ENCODE peak calls at places on chromosomes 5 and 9, in four cellular contexts. E is sigmoid colon, S is right cardiac atrium, D is heart left ventricle. W is an unnamed sample.
A peak's percentile ranks its signal among the peaks of the same experiment; 100 is the strongest.

GRCh38 chr5:149429839-149430721 is 51.0 kb upstream of the IL17B start:
- DNase-seq in E (peak; percentile 89), S (peak; percentile 90), D (peak; percentile 86), W (peak; percentile 75)

GRCh38 chr9:119298076-119298853 is 71.0 kb downstream of the BRINP1 start:
- DNase-seq in E (no peak), S (no peak), D (no peak), W (no peak)

GRCh38 chr9:122477826-122478225 is at the start of gene OR1J1:
- DNase-seq in E (no peak), S (no peak), D (no peak), W (no peak)

GRCh38 chr5:10875201-10875768 is 114.3 kb upstream of the DAP start:
- DNase-seq in E (no peak), S (no peak), D (no peak), W (no peak)

GRCh38 chr5:76074487-76074886 is 8.7 kb upstream of the SV2C start:
- DNase-seq in E (no peak), S (no peak), D (no peak), W (no peak)

GRCh38 chr5:168585119-168585912 is 6.1 kb upstream of the PANK3 start:
- DNase-seq in E (no peak), S (no peak), D (no peak), W (no peak)

GRCh38 chr9:5671711-5672353 is 42.9 kb downstream of the RIC1 start:
- DNase-seq in E (no peak), S (no peak), D (no peak), W (no peak)

GRCh38 chr9:137411670-137412380 is 11.1 kb downstream of the EXD3 start:
- DNase-seq in E (peak; percentile 89), S (peak; percentile 91), D (peak; percentile 86), W (peak; percentile 78)

GRCh38 chr9:16057541-16057940 is 504.7 kb downstream of the CCDC171 start:
- DNase-seq in E (no peak), S (no peak), D (no peak), W (no peak)

GRCh38 chr5:65032250-65032649 is 263.5 kb downstream of the CWC27 start:
- DNase-seq in E (no peak), S (no peak), D (peak; percentile 34), W (no peak)

GRCh38 chr5:102547161-102547560 is 48.4 kb upstream of the SLCO6A1 start:
- DNase-seq in E (no peak), S (no peak), D (no peak), W (no peak)

GRCh38 chr5:91288117-91288516 is 95.0 kb downstream of the ARRDC3 start:
- DNase-seq in E (no peak), S (no peak), D (no peak), W (peak; percentile 17)

GRCh38 chr5:122756263-122756911 is 18.5 kb upstream of the SNX2 start:
- DNase-seq in E (no peak), S (no peak), D (no peak), W (no peak)

GRCh38 chr9:110143969-110144545 is 63.9 kb downstream of the C9orf152 start:
- DNase-seq in E (no peak), S (no peak), D (no peak), W (no peak)

GRCh38 chr5:86613459-86613858 is 4.3 kb upstream of the COX7C start:
- DNase-seq in E (no peak), S (no peak), D (no peak), W (no peak)

GRCh38 chr5:179342577-179342976 is 2.7 kb downstream of the ADAMTS2 start:
- DNase-seq in E (no peak), S (peak; percentile 75), D (no peak), W (no peak)

GRCh38 chr5:82570-82969 is 9.4 kb upstream of the PLEKHG4B start:
- DNase-seq in E (no peak), S (no peak), D (no peak), W (no peak)

GRCh38 chr5:15993334-15993733 is 186.3 kb downstream of the MARCHF11 start:
- DNase-seq in E (no peak), S (no peak), D (no peak), W (no peak)

GRCh38 chr9:130185494-130186005 is 13.3 kb downstream of the NCS1 start:
- DNase-seq in E (no peak), S (peak; percentile 30), D (no peak), W (no peak)

GRCh38 chr5:25516136-25516535 is 871.4 kb upstream of the CDH10 start:
- DNase-seq in E (no peak), S (no peak), D (no peak), W (no peak)

GRCh38 chr9:122442568-122442967 is 35.2 kb downstream of the OR1J1 start:
- DNase-seq in E (no peak), S (no peak), D (no peak), W (no peak)

GRCh38 chr9:112755059-112755458 is 4.5 kb downstream of the SNX30 start:
- DNase-seq in E (no peak), S (no peak), D (no peak), W (no peak)

GRCh38 chr5:24923400-24923799 is 278.6 kb upstream of the CDH10 start:
- DNase-seq in E (no peak), S (no peak), D (no peak), W (no peak)

DNA sequence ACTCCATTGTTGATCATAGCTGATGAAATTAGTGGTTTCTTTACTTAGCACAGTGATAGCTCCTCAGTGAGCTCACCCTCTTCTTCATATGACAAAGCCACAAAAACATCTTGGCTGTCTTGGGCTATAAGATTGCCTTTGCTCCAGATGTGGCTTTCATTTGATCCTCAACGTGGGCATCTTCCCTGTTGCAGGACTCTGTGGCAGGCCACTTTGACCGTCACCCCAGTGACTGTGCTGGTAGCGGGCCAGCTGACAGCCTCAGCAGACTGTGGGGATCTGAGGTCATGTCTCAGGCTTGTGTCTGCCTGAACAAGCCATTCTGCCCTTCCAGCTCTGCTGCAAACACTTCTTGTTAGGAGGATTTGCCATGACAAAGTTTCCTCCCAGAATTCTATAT is 422.2 kb downstream of the NR2F1-AS1 start:
- DNase-seq in E (no peak), S (peak; percentile 52), D (peak; percentile 24), W (no peak)
- H3K27ac ChIP-seq in E (no peak overlapping the region), S (no peak overlapping the region), D (no peak overlapping the region), W (no peak overlapping the region)

DNA sequence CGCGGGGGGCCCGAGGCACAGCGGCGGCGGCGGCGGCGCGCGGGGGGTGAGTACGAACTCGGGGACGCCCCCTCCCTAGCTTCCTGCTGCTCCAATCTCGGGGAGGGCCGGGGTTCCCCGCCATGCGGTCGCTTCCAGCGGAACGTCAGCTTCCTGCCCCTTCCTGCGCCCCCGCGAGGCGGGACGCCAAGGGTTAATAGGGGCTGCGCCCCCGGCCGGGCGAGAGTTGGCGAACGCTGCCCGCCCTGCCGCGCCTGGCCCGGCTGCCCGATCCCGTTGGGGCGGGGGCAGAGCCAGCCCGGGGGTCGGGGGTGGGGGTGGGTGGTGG is 594 bp downstream of the COL27A1 start:
- DNase-seq in E (no peak), S (peak; percentile 68), D (no peak), W (no peak)
- H3K4me3 ChIP-seq in E (peak overlapping the region; percentile 73), S (peak overlapping the region; percentile 89), D (peak overlapping the region; percentile 69), W (peak overlapping the region; percentile 64)

GRCh38 chr9:128902351-128903078 is 18.3 kb upstream of the PHYHD1 start:
- DNase-seq in E (no peak), S (peak; percentile 81), D (peak; percentile 76), W (peak; percentile 64)
- H3K27ac ChIP-seq in E (peak overlapping the region; percentile 34), S (peak overlapping the region; percentile 26), D (peak overlapping the region; percentile 57), W (peak overlapping the region; percentile 74)

GRCh38 chr9:136019681-136020060 is 58.5 kb upstream of the UBAC1 start:
- DNase-seq in E (peak; percentile 58), S (no peak), D (no peak), W (no peak)
- H3K4me3 ChIP-seq in E (no peak overlapping the region), S (no peak overlapping the region), D (no peak overlapping the region), W (no peak overlapping the region)

GRCh38 chr9:33442125-33442524 is 5.3 kb downstream of the AQP3 start:
- DNase-seq in E (no peak), S (no peak), D (no peak), W (no peak)

GRCh38 chr9:33445389-33445881 is 2.0 kb downstream of the AQP3 start:
- DNase-seq in E (no peak), S (peak; percentile 61), D (no peak), W (no peak)

GRCh38 chr9:33443504-33444154 is 3.8 kb downstream of the AQP3 start:
- DNase-seq in E (no peak), S (no peak), D (no peak), W (no peak)

GRCh38 chr9:33440609-33441008 is 6.8 kb downstream of the AQP3 start:
- DNase-seq in E (no peak), S (no peak), D (no peak), W (no peak)

GRCh38 chr9:33443047-33443446 is 4.3 kb downstream of the AQP3 start:
- DNase-seq in E (no peak), S (no peak), D (no peak), W (no peak)
- H3K27ac ChIP-seq in E (no peak overlapping the region), S (no peak overlapping the region), D (no peak overlapping the region), W (no peak overlapping the region)

GRCh38 chr5:139904566-139905400 is 109.2 kb downstream of the PSD2 start:
- DNase-seq in E (peak; percentile 61), S (no peak), D (no peak), W (no peak)
- H3K4me3 ChIP-seq in E (peak overlapping the region; percentile 59), S (peak overlapping the region; percentile 52), D (peak overlapping the region; percentile 62), W (peak overlapping the region; percentile 61)

DNA sequence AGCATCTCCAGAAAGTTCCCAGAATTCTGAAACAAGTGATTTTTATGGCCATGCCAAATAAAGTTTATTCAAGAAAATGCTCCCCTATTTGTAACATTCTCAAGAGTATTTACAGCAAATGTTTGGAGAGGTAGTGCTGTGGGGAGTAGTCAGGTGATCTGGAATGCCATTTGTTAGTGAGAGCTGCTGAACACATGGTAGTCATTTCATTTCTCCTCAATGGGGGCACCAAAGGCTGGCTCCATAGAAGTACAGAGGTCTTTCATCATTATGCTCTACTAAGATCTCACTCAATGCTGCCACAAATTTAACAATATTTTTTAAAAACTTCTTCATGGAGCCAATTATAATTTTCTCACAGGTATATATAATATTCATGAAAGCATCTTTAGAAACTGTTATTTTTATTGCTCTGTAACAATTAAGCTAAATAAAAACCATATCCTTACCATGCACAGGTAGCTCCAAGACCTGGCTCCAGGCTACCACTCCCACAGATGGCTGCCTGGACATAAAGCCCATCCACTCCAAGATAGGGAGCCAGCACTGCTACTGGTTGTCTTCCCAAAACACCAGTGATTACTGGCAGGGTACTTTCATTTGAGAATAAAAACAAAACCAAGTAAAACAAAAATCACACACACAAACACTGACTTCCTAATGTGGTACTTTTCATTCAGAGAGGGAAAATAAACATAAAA is 200.8 kb downstream of the PLK2 start:
- DNase-seq in E (no peak), S (no peak), D (no peak), W (no peak)
- H3K27ac ChIP-seq in E (no peak overlapping the region), S (no peak overlapping the region), D (peak overlapping the region; percentile 1), W (peak overlapping the region; percentile 46)

DNA sequence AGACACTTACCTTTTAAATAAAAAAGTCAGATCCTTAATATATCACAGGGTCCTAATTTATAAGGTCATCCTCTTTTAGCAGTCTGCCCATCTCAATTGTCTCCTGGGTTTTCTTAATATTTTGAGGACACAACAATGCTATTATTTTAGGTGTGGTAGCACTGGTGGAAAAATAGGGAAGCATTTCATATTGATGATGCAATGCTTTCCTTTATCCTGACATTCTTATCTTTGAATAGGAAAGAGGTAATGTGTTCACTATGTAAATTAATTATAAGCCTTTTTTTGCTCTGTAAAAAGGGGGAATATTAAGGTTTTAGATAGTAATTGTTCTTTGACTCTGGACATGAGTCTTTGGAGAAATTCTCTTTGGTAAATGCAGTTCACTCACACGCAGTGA is 164.7 kb downstream of the YTHDC2 start:
- DNase-seq in E (no peak), S (no peak), D (no peak), W (no peak)
- H3K4me3 ChIP-seq in E (no peak overlapping the region), S (no peak overlapping the region), D (no peak overlapping the region), W (no peak overlapping the region)

W was measured in heart right ventricle.